ENCODE peak calls at places on chromosomes 12 and 14, in ten cellular contexts. One of them, this sample, is unnamed.

GRCh38 chr14:52951730-52952481 is 1.1 kb upstream of the FERMT2 start:
- DNase-seq in stomach: peak; percentile 43
- DNase-seq in GM13977: peak; percentile 50
- DNase-seq in omental fat pad: no peak
- DNase-seq in breast epithelium: peak; percentile 55
- DNase-seq in fibroblast of the aortic adventitia: peak; percentile 86
- DNase-seq in upper lobe of left lung: no peak
- DNase-seq in AG09319: peak; percentile 62
- DNase-seq in progenitor cell of endocrine pancreas: no peak
- DNase-seq in HepG2: peak; percentile 73
- DNase-seq in this sample: no peak

GRCh38 chr14:95953111-95953724 is 76.6 kb downstream of the TUNAR start:
- DNase-seq in stomach: no peak
- DNase-seq in breast epithelium: no peak
- DNase-seq in upper lobe of left lung: no peak
- DNase-seq in progenitor cell of endocrine pancreas: peak; percentile 19
- DNase-seq in HepG2: no peak
- DNase-seq in omental fat pad: no peak
- DNase-seq in AG09319: no peak
- DNase-seq in fibroblast of the aortic adventitia: peak; percentile 4
- DNase-seq in GM13977: no peak
- DNase-seq in this sample: no peak

GRCh38 chr12:26044007-26044394 is 80.8 kb downstream of the BHLHE41 start:
- DNase-seq in breast epithelium: no peak
- DNase-seq in stomach: no peak
- DNase-seq in HepG2: no peak
- DNase-seq in upper lobe of left lung: no peak
- DNase-seq in fibroblast of the aortic adventitia: peak; percentile 66
- DNase-seq in omental fat pad: no peak
- DNase-seq in progenitor cell of endocrine pancreas: no peak
- DNase-seq in AG09319: no peak
- DNase-seq in GM13977: no peak
- DNase-seq in this sample: no peak

GRCh38 chr14:73143003-73143402 is 6.7 kb downstream of the PSEN1 start:
- DNase-seq in progenitor cell of endocrine pancreas: no peak
- DNase-seq in upper lobe of left lung: no peak
- DNase-seq in fibroblast of the aortic adventitia: no peak
- DNase-seq in breast epithelium: no peak
- DNase-seq in omental fat pad: no peak
- DNase-seq in AG09319: no peak
- DNase-seq in GM13977: no peak
- DNase-seq in stomach: no peak
- DNase-seq in HepG2: no peak
- DNase-seq in this sample: no peak

GRCh38 chr12:111367661-111368221 is 1.2 kb downstream of the PHETA1 start:
- DNase-seq in fibroblast of the aortic adventitia: peak; percentile 24
- DNase-seq in GM13977: no peak
- DNase-seq in HepG2: peak; percentile 91
- DNase-seq in AG09319: no peak
- DNase-seq in progenitor cell of endocrine pancreas: no peak
- DNase-seq in breast epithelium: no peak
- DNase-seq in stomach: peak; percentile 85
- DNase-seq in upper lobe of left lung: no peak
- DNase-seq in omental fat pad: no peak
- DNase-seq in this sample: no peak

GRCh38 chr14:73591690-73592448 is at the start of gene ACOT4:
- DNase-seq in fibroblast of the aortic adventitia: peak; percentile 23
- DNase-seq in GM13977: peak; percentile 83
- DNase-seq in upper lobe of left lung: peak; percentile 92
- DNase-seq in omental fat pad: no peak
- DNase-seq in HepG2: no peak
- DNase-seq in AG09319: no peak
- DNase-seq in stomach: peak; percentile 55
- DNase-seq in progenitor cell of endocrine pancreas: peak; percentile 27
- DNase-seq in breast epithelium: no peak
- DNase-seq in this sample: no peak

GRCh38 chr12:127172857-127173256 is 1094.1 kb upstream of the TMEM132C start:
- DNase-seq in progenitor cell of endocrine pancreas: no peak
- DNase-seq in AG09319: no peak
- DNase-seq in omental fat pad: no peak
- DNase-seq in stomach: no peak
- DNase-seq in HepG2: no peak
- DNase-seq in breast epithelium: no peak
- DNase-seq in GM13977: no peak
- DNase-seq in fibroblast of the aortic adventitia: no peak
- DNase-seq in upper lobe of left lung: no peak
- DNase-seq in this sample: no peak

GRCh38 chr12:94151577-94151976 is 3.2 kb downstream of the PLXNC1 start:
- DNase-seq in omental fat pad: no peak
- DNase-seq in HepG2: peak; percentile 81
- DNase-seq in upper lobe of left lung: no peak
- DNase-seq in stomach: no peak
- DNase-seq in breast epithelium: no peak
- DNase-seq in AG09319: no peak
- DNase-seq in progenitor cell of endocrine pancreas: no peak
- DNase-seq in GM13977: no peak
- DNase-seq in fibroblast of the aortic adventitia: no peak
- DNase-seq in this sample: no peak

GRCh38 chr12:85775071-85775470 is 61.1 kb downstream of the RASSF9 start:
- DNase-seq in omental fat pad: no peak
- DNase-seq in breast epithelium: no peak
- DNase-seq in fibroblast of the aortic adventitia: no peak
- DNase-seq in upper lobe of left lung: no peak
- DNase-seq in GM13977: no peak
- DNase-seq in progenitor cell of endocrine pancreas: no peak
- DNase-seq in AG09319: no peak
- DNase-seq in stomach: no peak
- DNase-seq in HepG2: no peak
- DNase-seq in this sample: no peak

GRCh38 chr12:14256555-14257169 is 108.8 kb upstream of the ATF7IP start:
- DNase-seq in GM13977: peak; percentile 67
- DNase-seq in stomach: peak; percentile 78
- DNase-seq in breast epithelium: peak; percentile 53
- DNase-seq in upper lobe of left lung: no peak
- DNase-seq in progenitor cell of endocrine pancreas: no peak
- DNase-seq in omental fat pad: peak; percentile 46
- DNase-seq in HepG2: peak; percentile 52
- DNase-seq in fibroblast of the aortic adventitia: peak; percentile 92
- DNase-seq in AG09319: peak; percentile 72
- DNase-seq in this sample: no peak

GRCh38 chr12:111450676-111451075 is 45.0 kb downstream of the SH2B3 start:
- DNase-seq in progenitor cell of endocrine pancreas: no peak
- DNase-seq in stomach: peak; percentile 19
- DNase-seq in upper lobe of left lung: no peak
- DNase-seq in GM13977: no peak
- DNase-seq in AG09319: no peak
- DNase-seq in omental fat pad: no peak
- DNase-seq in HepG2: no peak
- DNase-seq in breast epithelium: peak; percentile 8
- DNase-seq in fibroblast of the aortic adventitia: no peak
- DNase-seq in this sample: peak; percentile 37

GRCh38 chr14:69504775-69505174 is 20.2 kb downstream of the PLEKHD1 start:
- DNase-seq in progenitor cell of endocrine pancreas: no peak
- DNase-seq in HepG2: no peak
- DNase-seq in GM13977: no peak
- DNase-seq in fibroblast of the aortic adventitia: no peak
- DNase-seq in upper lobe of left lung: no peak
- DNase-seq in AG09319: no peak
- DNase-seq in omental fat pad: no peak
- DNase-seq in breast epithelium: no peak
- DNase-seq in stomach: no peak
- DNase-seq in this sample: no peak

GRCh38 chr14:83172363-83172762 is 1638.7 kb upstream of the SEL1L start:
- DNase-seq in progenitor cell of endocrine pancreas: no peak
- DNase-seq in HepG2: peak; percentile 13
- DNase-seq in fibroblast of the aortic adventitia: no peak
- DNase-seq in upper lobe of left lung: no peak
- DNase-seq in AG09319: no peak
- DNase-seq in GM13977: no peak
- DNase-seq in omental fat pad: no peak
- DNase-seq in stomach: no peak
- DNase-seq in breast epithelium: no peak
- DNase-seq in this sample: no peak

DNA sequence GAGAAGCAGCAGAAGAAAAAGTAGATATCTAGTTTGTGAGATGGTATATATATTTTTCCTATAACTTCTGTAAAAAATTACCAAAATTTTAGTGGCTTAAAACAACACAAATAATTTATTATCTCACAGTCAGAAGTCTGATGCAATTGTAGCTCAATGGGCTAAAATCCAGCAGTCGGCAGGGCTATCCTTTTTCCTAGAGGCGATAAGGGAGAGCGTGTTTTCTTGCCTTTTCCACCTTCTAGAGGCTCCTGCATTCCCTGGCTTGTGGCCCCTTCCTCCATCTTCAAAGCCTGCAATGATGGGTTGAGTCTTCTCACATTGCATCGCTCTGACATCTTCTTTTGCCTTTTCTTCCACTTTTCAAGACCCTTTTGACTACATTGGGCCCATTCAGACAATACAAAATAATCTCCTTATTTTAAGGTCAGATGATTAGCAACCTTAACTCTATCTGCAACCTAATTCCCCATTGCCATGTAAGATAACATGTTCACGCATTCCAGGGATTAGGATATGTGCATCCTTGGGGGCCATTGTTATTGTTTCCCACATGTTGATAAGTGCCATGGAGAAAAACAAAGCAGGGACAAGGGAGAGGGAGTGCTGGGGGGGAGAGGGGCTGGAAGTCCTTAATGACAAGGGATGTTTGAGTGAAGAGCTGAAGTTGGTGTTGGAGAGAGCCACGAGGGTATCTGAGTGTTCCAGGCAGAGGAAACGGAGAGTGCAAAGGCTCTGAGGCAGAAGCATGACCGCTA is 13.8 kb upstream of the DDX47 start:
- DNase-seq in upper lobe of left lung: no peak
- DNase-seq in GM13977: no peak
- DNase-seq in progenitor cell of endocrine pancreas: no peak
- DNase-seq in fibroblast of the aortic adventitia: no peak
- DNase-seq in stomach: no peak
- DNase-seq in omental fat pad: no peak
- DNase-seq in breast epithelium: no peak
- DNase-seq in AG09319: no peak
- DNase-seq in HepG2: no peak
- DNase-seq in this sample: no peak
- TF ChIP-seq CTCF in upper lobe of left lung: no peak
- TF ChIP-seq CTCF in GM13977: no peak
- TF ChIP-seq CTCF in progenitor cell of endocrine pancreas: no peak
- TF ChIP-seq CTCF in fibroblast of the aortic adventitia: no peak
- TF ChIP-seq CTCF in stomach: no peak
- TF ChIP-seq CTCF in omental fat pad: no peak
- TF ChIP-seq CTCF in breast epithelium: no peak
- TF ChIP-seq CTCF in AG09319: no peak
- TF ChIP-seq CTCF in HepG2: no peak
- TF ChIP-seq CTCF in this sample: no peak

DNA sequence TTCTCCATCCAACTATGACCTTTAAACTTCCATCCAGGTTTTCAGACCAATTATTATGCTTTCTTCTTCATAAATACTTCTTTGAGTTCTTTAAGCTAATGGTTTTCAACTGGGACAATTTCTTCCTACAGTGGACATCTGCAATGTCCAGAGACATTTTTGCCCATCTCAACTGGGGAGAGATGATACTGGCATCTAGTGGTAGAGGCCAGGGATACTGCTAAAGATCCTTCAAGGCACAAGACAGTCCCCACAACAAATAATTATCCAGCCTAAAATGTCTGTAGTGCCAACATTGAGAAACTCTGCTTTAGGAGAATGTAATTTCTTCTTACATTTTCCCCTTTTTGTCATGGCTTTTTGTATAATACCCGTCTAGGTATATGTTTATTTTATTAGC is 10.6 kb downstream of the TRHDE start:
- DNase-seq in breast epithelium: no peak
- DNase-seq in HepG2: no peak
- DNase-seq in stomach: no peak
- DNase-seq in fibroblast of the aortic adventitia: no peak
- DNase-seq in GM13977: no peak
- DNase-seq in AG09319: no peak
- DNase-seq in omental fat pad: no peak
- DNase-seq in progenitor cell of endocrine pancreas: no peak
- DNase-seq in upper lobe of left lung: no peak
- DNase-seq in this sample: no peak
- TF ChIP-seq CTCF in breast epithelium: no peak
- TF ChIP-seq CTCF in HepG2: peak; percentile 31
- TF ChIP-seq CTCF in stomach: no peak
- TF ChIP-seq CTCF in fibroblast of the aortic adventitia: peak; percentile 44
- TF ChIP-seq CTCF in GM13977: peak; percentile 25
- TF ChIP-seq CTCF in AG09319: peak; percentile 81
- TF ChIP-seq CTCF in omental fat pad: no peak
- TF ChIP-seq CTCF in progenitor cell of endocrine pancreas: peak; percentile 32
- TF ChIP-seq CTCF in upper lobe of left lung: no peak
- TF ChIP-seq CTCF in this sample: peak; percentile 54

DNA sequence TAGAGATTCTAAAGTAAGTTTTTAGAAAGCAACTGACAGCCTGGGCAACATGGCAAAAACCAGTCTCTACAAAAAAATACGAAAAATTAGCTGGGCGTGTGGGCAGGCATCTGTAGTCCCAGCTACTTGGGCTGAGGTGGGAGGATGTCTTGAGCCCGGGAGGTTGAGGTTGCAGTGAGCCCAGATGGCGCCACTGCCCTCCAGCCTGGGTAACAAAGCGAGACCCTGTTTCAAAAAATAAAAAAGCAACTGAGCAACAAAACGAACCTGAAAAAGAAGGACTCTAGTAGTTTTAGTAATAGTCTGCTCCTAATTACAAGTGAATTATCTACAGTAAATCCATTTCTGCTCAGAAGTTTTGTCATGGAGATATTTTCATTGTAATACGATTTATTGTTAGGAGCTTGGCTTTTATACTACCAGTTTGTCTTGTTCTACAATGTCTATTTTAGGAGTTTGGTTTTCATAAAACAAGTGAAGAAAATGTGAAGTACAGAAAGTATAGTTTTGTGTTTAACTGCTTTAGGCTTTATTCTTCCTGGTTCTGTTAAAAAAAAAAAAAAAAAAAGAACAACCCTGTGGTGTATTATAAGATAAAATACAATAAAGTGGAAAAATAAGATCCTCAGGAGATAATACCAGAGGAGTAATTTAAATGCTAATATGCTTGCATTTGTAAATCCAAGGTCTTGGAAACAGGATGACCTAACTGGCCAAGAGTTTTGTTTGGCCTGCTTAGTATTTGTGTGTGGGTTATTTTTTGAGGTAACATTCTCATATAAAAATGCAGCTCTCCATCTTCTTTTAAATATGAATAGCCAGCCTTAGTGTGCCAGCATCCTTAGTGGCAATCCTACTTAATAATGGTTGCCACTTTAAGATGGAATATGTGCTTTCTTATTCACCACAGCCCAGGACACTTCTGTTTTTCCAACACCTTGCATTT is 2.8 kb downstream of the TMX1 start:
- DNase-seq in breast epithelium: no peak
- DNase-seq in HepG2: no peak
- DNase-seq in omental fat pad: no peak
- DNase-seq in upper lobe of left lung: no peak
- DNase-seq in AG09319: no peak
- DNase-seq in progenitor cell of endocrine pancreas: no peak
- DNase-seq in fibroblast of the aortic adventitia: no peak
- DNase-seq in stomach: no peak
- DNase-seq in GM13977: no peak
- DNase-seq in this sample: no peak
- TF ChIP-seq CTCF in breast epithelium: no peak
- TF ChIP-seq CTCF in HepG2: no peak
- TF ChIP-seq CTCF in omental fat pad: no peak
- TF ChIP-seq CTCF in upper lobe of left lung: no peak
- TF ChIP-seq CTCF in AG09319: no peak
- TF ChIP-seq CTCF in progenitor cell of endocrine pancreas: no peak
- TF ChIP-seq CTCF in fibroblast of the aortic adventitia: no peak
- TF ChIP-seq CTCF in stomach: no peak
- TF ChIP-seq CTCF in GM13977: peak; percentile 30
- TF ChIP-seq CTCF in this sample: no peak

GRCh38 chr12:11615481-11615880 is 34.0 kb upstream of the ETV6 start:
- DNase-seq in stomach: no peak
- DNase-seq in fibroblast of the aortic adventitia: no peak
- DNase-seq in omental fat pad: no peak
- DNase-seq in AG09319: no peak
- DNase-seq in GM13977: no peak
- DNase-seq in progenitor cell of endocrine pancreas: no peak
- DNase-seq in breast epithelium: no peak
- DNase-seq in HepG2: no peak
- DNase-seq in upper lobe of left lung: no peak
- DNase-seq in this sample: no peak
- TF ChIP-seq CTCF in stomach: no peak
- TF ChIP-seq CTCF in fibroblast of the aortic adventitia: no peak
- TF ChIP-seq CTCF in omental fat pad: no peak
- TF ChIP-seq CTCF in AG09319: no peak
- TF ChIP-seq CTCF in GM13977: no peak
- TF ChIP-seq CTCF in progenitor cell of endocrine pancreas: no peak
- TF ChIP-seq CTCF in breast epithelium: no peak
- TF ChIP-seq CTCF in HepG2: no peak
- TF ChIP-seq CTCF in upper lobe of left lung: no peak
- TF ChIP-seq CTCF in this sample: no peak